ENCODE peak calls at places on chromosomes 6 and 20, in six cellular contexts. A is CD4-positive, alpha-beta memory T cell; C is adrenal gland; W is sigmoid colon; G is CD4-positive, CD25-positive, alpha-beta regulatory T cell; Y is uterus. T is an unnamed sample.

GRCh38 chr6:28489366-28490190 is 26.0 kb downstream of the GPX6 start:
- DNase-seq in W (peak), G (peak), A (no peak), C (peak), Y (peak), T (no peak)

GRCh38 chr20:57947421-57948176 is 237.8 kb upstream of the PMEPA1 start:
- DNase-seq in A (no peak), G (no peak), W (no peak), C (no peak), Y (no peak), T (no peak)

GRCh38 chr20:47054945-47055344 is 160.3 kb downstream of the EYA2 start:
- DNase-seq in A (no peak), W (no peak), G (no peak), Y (no peak), C (no peak), T (no peak)

GRCh38 chr6:149111556-149112115 is 205.9 kb upstream of the TAB2 start:
- DNase-seq in G (no peak), W (no peak), Y (no peak), A (no peak), C (no peak), T (no peak)

GRCh38 chr20:17958326-17959256 is 10.0 kb downstream of the SNX5 start:
- DNase-seq in Y (no peak), A (no peak), G (no peak), C (no peak), W (no peak), T (no peak)

GRCh38 chr6:159762681-159763293 is 942 bp downstream of the ACAT2 start:
- DNase-seq in A (peak), C (peak), Y (no peak), W (peak), G (peak), T (no peak)

GRCh38 chr6:144362042-144363018 is 77.2 kb downstream of the UTRN start:
- DNase-seq in A (no peak), W (no peak), Y (peak), G (no peak), C (peak), T (no peak)

GRCh38 chr20:21395039-21395665 is 2.2 kb downstream of the NKX2-4 start:
- DNase-seq in G (no peak), C (no peak), A (no peak), Y (no peak), W (no peak), T (no peak)

GRCh38 chr20:35902545-35902941 is 51.8 kb downstream of the SCAND1 start:
- DNase-seq in G (no peak), Y (no peak), W (no peak), C (no peak), A (no peak), T (no peak)

GRCh38 chr6:106103728-106104109 is 17.6 kb downstream of the PRDM1 start:
- DNase-seq in C (no peak), A (peak), G (peak), Y (no peak), W (no peak), T (no peak)

GRCh38 chr20:17570347-17571152 is 675 bp downstream of the DSTN start:
- DNase-seq in C (peak), A (no peak), G (peak), Y (peak), W (peak), T (no peak)

GRCh38 chr6:32146287-32146686 is 5.5 kb downstream of the PRRT1 start:
- DNase-seq in Y (no peak), G (no peak), C (no peak), W (no peak), A (no peak), T (no peak)

DNA sequence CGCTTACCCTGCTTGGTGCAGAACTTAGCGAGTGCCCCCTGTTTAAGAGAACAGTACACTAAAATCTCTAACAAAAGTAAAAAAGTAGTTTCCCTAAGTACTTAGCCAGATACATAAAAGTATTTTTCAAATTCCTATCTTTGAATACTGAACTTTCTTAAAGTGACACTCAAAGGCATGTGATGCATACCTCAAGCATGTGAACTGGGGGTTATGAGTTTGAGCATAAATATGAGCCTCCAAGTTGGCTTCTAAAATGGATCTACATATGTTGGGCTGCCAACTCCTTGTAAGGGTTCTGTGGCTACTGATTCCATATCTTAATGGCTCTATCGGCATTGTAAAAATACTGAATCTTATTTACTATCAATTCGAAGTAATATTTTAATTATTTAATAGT is 3.8 kb downstream of the ZBTB2 start:
- DNase-seq in Y (no peak), A (no peak), G (no peak), C (no peak), W (no peak), T (no peak)
- H3K27ac ChIP-seq in Y (no peak), A (no peak), G (peak), C (no peak), W (peak), T (no peak)

DNA sequence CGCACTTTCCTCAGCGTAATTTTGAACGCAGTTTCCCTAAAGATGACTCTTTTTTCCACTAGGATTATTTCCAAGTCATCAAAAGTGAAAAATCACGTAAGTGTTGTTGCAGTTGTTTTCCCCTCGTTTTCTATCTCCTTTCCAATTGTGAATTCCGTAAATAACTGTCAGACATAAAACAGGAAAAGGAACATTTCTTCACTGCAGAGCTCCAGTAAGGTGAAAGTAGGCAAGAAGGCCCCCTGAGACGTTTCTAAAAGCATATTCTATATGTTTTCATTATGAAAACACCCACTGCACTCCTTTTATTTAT is 17.7 kb downstream of the HIVEP2 start:
- DNase-seq in A (no peak), W (no peak), C (no peak), G (no peak), Y (no peak), T (no peak)
- H3K27ac ChIP-seq in A (peak), W (peak), C (peak), G (peak), Y (peak), T (peak)

GRCh38 chr6:157241411-157241979 is 81.8 kb downstream of the TMEM242 start:
- DNase-seq in G (no peak), Y (no peak), C (no peak), W (no peak), A (no peak), T (no peak)
- H3K27ac ChIP-seq in G (no peak), Y (peak), C (no peak), W (peak), A (no peak), T (peak)

DNA sequence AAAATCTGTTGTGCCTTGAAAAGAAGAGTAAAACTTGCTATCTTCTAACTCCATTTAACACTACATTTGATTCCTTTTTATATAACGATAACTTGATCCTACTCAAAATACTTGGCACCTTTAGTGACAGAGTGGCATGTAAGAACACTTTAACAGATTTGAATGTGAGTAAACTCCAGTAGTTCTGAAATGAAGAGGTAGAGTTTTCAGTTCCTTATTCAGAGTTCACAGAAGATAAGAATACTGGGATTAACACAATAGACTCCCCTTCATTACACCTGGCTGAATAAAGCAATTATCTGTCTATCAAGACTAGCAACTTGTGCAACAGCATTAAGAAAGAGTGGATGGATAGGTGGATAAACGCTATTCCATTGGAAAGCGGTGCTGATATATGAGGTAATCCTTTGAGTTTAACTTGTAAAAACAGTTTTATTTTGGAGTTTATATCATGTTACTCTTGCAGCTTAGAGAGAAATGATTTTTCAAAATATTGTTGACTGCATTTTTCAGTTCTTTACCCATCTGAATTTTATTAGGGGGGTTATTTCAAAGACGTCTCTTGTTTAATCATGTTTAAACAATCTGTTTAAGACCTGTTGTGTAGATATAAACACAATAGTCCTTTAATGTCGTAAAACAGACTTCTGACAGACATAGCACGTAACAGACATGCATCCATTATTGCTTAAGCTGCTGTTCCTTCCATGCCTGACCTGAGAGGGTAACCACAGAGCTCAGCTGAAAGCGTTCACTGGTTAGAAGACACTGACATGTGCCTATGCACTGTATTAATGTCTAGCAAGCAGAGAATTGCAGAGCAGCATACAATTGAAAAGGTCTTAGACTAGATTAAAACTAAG is 102.3 kb upstream of the SUPT3H start:
- DNase-seq in C (no peak), W (no peak), A (no peak), Y (no peak), G (no peak), T (no peak)
- H3K27ac ChIP-seq in C (no peak), W (peak), A (no peak), Y (no peak), G (no peak), T (no peak)

DNA sequence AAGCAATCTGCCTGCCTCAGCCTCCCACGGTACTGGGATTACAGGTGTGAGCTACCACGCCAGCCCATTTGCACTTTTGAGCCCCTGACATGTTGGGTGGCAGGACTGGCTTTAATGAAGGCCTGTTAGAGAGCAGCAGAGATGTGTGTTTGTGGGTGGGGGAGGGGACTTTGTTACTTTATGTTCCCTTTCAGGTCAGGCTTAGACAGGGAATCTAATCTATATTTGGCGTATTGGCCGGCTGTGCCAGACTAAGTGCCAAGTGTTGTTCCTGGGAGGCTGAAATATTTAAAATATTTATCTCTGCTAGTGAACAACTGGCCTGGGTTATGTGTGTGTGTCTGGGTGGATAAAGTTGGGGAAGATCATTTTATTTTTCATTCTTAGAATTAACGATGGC is 6.1 kb downstream of the GMPR start:
- DNase-seq in W (no peak), Y (no peak), A (no peak), C (no peak), G (no peak), T (no peak)
- H3K27ac ChIP-seq in W (peak), Y (no peak), A (no peak), C (no peak), G (no peak), T (no peak)

GRCh38 chr6:79100304-79100703 is 22.2 kb upstream of the PHIP start:
- DNase-seq in A (no peak), Y (no peak), G (no peak), C (no peak), W (no peak), T (no peak)
- H3K27ac ChIP-seq in A (no peak), Y (no peak), G (no peak), C (no peak), W (no peak), T (no peak)

GRCh38 chr6:15621203-15622044 is 41.4 kb downstream of the DTNBP1 start:
- DNase-seq in A (no peak), Y (no peak), G (no peak), W (peak), C (peak), T (no peak)

GRCh38 chr6:15620616-15621015 is 42.2 kb downstream of the DTNBP1 start:
- DNase-seq in A (no peak), Y (no peak), C (no peak), G (no peak), W (no peak), T (no peak)

GRCh38 chr6:15619330-15619729 is 43.5 kb downstream of the DTNBP1 start:
- DNase-seq in W (no peak), G (no peak), C (no peak), A (no peak), Y (no peak), T (no peak)

GRCh38 chr6:15623282-15624116 is 39.3 kb downstream of the DTNBP1 start:
- DNase-seq in C (no peak), W (peak), A (no peak), G (peak), Y (no peak), T (no peak)

GRCh38 chr6:15622045-15622750 is 40.6 kb downstream of the DTNBP1 start:
- DNase-seq in C (no peak), G (no peak), Y (no peak), A (no peak), W (no peak), T (no peak)
- H3K27ac ChIP-seq in C (peak), G (no peak), Y (no peak), A (no peak), W (peak), T (no peak)

GRCh38 chr6:19803331-19804330 is 33.5 kb upstream of the ID4 start:
- DNase-seq in W (no peak), C (no peak), G (no peak), Y (no peak), A (no peak), T (no peak)
- H3K27ac ChIP-seq in W (peak), C (peak), G (no peak), Y (peak), A (no peak), T (no peak)

T was measured in epithelial cell of prostate.